ENCODE peak calls at places on chromosomes 16 and 17, in six cellular contexts. A is heart left ventricle, G is A549, L is suprapubic skin, K is transverse colon, J is stomach. H is an unnamed sample.

GRCh38 chr17:80760501-80760900 is 215.9 kb downstream of the RPTOR start:
- DNase-seq in A (no peak), G (no peak), L (no peak), K (peak; percentile 73), J (peak; percentile 77), H (no peak)

GRCh38 chr17:68832140-68832871 is 122.9 kb downstream of the ABCA8 start:
- DNase-seq in A (peak; percentile 57), G (no peak), L (no peak), K (peak; percentile 12), J (no peak), H (no peak)

GRCh38 chr16:12719972-12720371 is 83.7 kb downstream of the CPPED1 start:
- DNase-seq in A (no peak), G (no peak), L (no peak), K (no peak), J (no peak), H (no peak)

GRCh38 chr16:84839956-84840355 is 20.2 kb downstream of the CRISPLD2 start:
- DNase-seq in A (no peak), G (peak; percentile 37), L (no peak), K (no peak), J (no peak), H (no peak)

GRCh38 chr16:71540-72341 is 690 bp downstream of the RHBDF1 start:
- DNase-seq in A (no peak), G (peak; percentile 81), L (peak; percentile 95), K (peak; percentile 79), J (peak; percentile 57), H (peak; percentile 96)

GRCh38 chr16:55184052-55184451 is 140.0 kb upstream of the IRX6 start:
- DNase-seq in A (no peak), G (no peak), L (no peak), K (no peak), J (no peak), H (no peak)

GRCh38 chr17:57481901-57482300 is 225.6 kb downstream of the MSI2 start:
- DNase-seq in A (no peak), G (peak; percentile 52), L (no peak), K (no peak), J (no peak), H (no peak)

GRCh38 chr16:57091990-57092785 is at the start of gene CPNE2:
- DNase-seq in A (peak; percentile 84), G (peak; percentile 48), L (no peak), K (peak; percentile 75), J (peak; percentile 59), H (no peak)

GRCh38 chr16:81774348-81774747 is 4.7 kb upstream of the PLCG2 start:
- DNase-seq in A (no peak), G (no peak), L (no peak), K (no peak), J (no peak), H (no peak)

GRCh38 chr17:69870091-69870530 is 204.9 kb upstream of the KCNJ16 start:
- DNase-seq in A (no peak), G (peak; percentile 10), L (no peak), K (no peak), J (no peak), H (no peak)

GRCh38 chr16:17475104-17475503 is 4.3 kb upstream of the XYLT1 start:
- DNase-seq in A (no peak), G (no peak), L (no peak), K (no peak), J (no peak), H (peak; percentile 63)

GRCh38 chr16:17476414-17477259 is 5.9 kb upstream of the XYLT1 start:
- DNase-seq in A (no peak), G (peak; percentile 53), L (no peak), K (peak; percentile 65), J (peak; percentile 54), H (peak; percentile 39)

GRCh38 chr16:17471745-17472075 is 950 bp upstream of the XYLT1 start:
- DNase-seq in A (no peak), G (no peak), L (no peak), K (no peak), J (no peak), H (no peak)

GRCh38 chr16:17474037-17474436 is 3.3 kb upstream of the XYLT1 start:
- DNase-seq in A (no peak), G (no peak), L (no peak), K (no peak), J (no peak), H (peak; percentile 85)

GRCh38 chr16:17474572-17474971 is 3.8 kb upstream of the XYLT1 start:
- DNase-seq in A (no peak), G (no peak), L (no peak), K (peak; percentile 20), J (no peak), H (no peak)
- TF ChIP-seq CTCF in A (no peak), G (no peak), L (no peak), K (no peak), J (no peak), H (no peak)

DNA sequence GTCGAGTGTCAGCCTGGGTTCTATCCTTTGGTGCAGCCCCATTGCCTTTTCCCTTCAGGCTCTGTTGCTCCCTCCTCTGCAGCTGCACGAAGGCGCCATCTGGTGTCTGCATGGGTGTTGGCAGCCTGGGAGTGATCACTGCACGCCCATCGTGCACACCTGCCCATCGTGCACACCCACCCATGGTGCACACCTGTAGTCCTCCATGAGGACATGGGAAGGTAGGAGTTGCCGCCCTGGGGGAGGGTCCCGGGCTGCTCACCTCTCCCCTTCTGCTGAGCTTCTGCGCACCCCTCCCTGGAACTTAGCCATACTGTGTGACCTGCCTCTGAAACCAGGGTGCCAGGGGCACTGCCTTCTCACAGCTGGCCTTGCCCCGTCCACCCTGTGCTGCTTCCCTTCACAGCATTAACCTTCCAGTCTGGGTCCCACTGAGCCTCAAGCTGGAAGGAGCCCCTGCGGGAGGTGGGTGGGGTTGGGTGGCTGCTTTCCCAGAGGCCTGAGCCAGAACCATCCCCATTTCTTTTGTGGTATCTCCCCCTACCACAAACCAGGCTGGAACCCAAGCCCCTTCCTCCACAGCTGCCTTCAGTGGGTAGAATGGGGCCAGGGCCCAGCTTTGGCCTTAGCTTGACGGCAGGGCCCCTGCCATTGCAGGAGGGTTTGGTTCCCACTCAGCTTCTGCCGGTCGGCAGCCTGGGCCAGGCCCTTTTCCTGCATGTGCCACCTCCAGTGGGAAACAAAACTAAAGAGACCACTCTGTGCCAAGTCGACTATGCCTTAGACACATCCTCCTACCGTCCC is 2.9 kb downstream of the CTRL start:
- DNase-seq in A (peak; percentile 86), G (peak; percentile 66), L (no peak), K (peak; percentile 75), J (peak; percentile 76), H (no peak)
- TF ChIP-seq POLR2A in A (no peak), G (no peak), L (no peak), K (no peak), J (no peak), H (no peak)

DNA sequence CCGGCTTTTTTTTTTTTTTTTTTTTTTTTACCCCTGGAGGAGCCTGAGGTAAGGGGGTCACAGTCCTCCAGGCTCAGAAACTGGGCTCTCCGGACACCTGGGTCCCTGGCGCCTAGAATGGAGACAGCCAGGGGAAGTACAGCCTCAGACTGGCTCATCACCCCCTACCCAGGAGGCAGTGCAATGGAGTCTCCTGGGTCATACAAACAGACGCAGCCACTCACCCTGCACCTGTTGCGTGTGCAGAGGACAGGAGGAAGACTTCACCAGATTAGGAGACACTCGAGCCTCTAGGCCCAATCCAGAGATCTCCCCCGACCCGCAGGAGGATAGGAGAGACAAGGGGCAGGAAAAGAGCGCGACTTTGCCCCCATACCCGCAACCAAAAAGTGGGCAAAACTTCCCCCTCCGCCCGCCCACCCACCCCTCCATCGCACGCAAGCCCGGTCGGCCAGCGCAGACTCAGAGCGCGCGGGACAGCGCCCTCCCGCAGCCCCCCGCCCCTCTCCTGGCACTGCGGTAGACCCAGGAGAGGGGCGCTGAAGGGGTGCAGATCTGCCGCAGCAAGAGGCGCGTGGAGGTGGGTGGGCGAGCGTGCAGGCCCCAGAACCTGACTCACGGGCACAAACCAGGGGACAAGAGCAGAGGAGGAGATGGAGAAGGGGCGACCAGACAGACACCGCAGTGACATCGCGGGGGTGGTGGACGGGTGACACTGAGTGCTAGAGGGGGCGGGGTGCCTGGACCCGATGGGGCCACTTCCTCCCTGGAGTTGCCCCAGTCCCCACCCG is 900 bp downstream of the HAP1 start:
- DNase-seq in A (no peak), G (no peak), L (no peak), K (no peak), J (no peak), H (no peak)
- H3K4me3 ChIP-seq in A (peak overlapping the region; percentile 50), G (peak overlapping the region; percentile 57), L (peak overlapping the region; percentile 55), K (no peak overlapping the region), J (peak overlapping the region; percentile 58), H (no peak overlapping the region)

GRCh38 chr17:7493941-7494340 is 9.8 kb downstream of the POLR2A start:
- DNase-seq in A (no peak), G (no peak), L (no peak), K (no peak), J (no peak), H (no peak)
- TF ChIP-seq CTCF in A (no peak), G (no peak), L (no peak), K (no peak), J (no peak), H (no peak)

DNA sequence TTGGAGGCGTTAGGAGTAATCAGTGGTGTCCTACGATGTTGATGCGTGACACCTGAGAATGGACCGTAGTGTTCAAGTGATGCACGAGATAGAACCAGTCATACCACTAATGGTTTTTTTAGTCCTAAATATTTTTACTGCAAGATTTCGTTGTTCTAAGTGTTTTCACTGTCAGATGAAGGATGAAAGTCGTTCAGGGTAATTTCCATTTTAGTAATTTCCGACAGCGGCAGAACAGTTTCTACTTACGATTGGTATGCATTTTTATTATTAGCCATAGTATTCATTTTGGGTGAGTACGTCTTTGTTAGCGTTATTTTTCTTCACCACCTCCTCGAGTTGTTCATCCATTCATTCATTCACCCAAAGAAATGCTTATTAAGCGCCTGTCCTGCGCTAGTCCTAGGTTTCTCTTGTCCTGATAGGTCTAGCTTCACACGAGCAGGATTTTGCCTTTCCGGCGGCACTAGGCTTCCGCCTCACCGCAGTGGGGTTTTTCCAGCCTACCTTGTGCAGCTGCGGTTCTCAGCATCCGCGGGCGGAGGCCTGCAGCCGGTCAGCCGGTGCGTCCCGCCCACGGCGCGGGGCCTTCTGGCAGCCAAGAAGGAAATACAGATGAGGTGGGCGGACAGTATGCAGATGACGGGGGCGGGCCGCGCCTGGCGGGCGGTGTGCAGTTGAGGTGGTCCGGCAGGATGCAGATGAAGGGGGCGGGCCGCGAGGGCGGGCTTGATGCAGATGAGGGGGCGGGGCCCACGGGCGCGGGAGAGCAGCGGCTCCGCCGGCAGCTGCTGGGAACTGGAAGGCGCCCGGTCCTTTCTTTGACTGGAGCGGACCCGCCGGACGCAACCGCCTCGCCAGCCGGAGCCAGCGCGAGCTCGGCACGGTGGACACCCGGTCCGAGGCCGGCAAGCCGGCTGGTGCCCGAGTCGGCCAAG is 146.4 kb downstream of the SPECC1 start:
- DNase-seq in A (peak; percentile 98), G (peak; percentile 97), L (peak; percentile 96), K (peak; percentile 99), J (peak; percentile 100), H (peak; percentile 98)
- TF ChIP-seq POLR2A in A (no peak), G (peak; percentile 45), L (no peak), K (peak; percentile 86), J (no peak), H (no peak)

DNA sequence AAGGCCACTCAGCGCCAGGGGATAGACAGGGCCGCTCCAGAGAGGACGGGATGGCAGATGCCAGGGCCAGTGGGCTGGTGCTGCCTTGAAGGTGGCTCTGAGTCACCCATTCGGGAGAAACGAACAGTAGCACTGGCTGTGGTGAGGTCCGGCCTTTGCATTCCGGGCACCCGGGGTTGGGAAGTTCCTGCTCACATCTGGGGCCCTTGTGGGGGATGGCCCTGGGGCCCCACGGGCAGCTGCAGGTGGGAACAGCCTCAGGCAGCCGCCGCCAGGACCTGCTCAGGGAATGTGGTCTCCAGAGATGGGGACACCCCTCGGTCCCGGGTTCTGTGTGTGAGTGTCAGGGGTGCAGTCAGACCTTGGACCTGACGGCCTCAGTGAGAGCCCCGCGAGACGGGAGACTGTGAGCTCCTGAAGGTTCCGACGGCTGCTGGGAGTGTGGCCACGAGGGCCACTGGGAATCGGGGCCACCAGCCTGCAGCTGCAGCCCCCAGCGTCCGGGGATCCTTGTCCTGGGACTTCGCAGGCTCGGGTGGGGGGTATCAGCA is 1.4 kb downstream of the CBFA2T3 start:
- DNase-seq in A (peak; percentile 69), G (no peak), L (no peak), K (no peak), J (no peak), H (no peak)
- H3K4me3 ChIP-seq in A (peak overlapping the region; percentile 55), G (no peak overlapping the region), L (peak overlapping the region; percentile 15), K (no peak overlapping the region), J (peak overlapping the region; percentile 39), H (no peak overlapping the region)